ENCODE peak calls at places on chromosomes 7 and 10, in five cellular contexts. N is endodermal cell, E is stomach, L is colonic mucosa, R is cardiac muscle cell. M is an unnamed sample.

GRCh38 chr10:91800192-91800591 is 2.0 kb downstream of the TNKS2 start:
- DNase-seq in N (no peak), E (no peak), L (no peak), R (no peak), M (no peak)

GRCh38 chr7:94633025-94633341 is 22.9 kb downstream of the SGCE start:
- DNase-seq in N (no peak), E (no peak), L (no peak), R (no peak), M (no peak)

GRCh38 chr7:6379881-6380280 is 67.9 kb downstream of the DAGLB start:
- DNase-seq in N (no peak), E (no peak), L (no peak), R (no peak), M (no peak)

GRCh38 chr7:5214641-5215040 is 24.6 kb downstream of the WIPI2 start:
- DNase-seq in N (no peak), E (no peak), L (no peak), R (no peak), M (no peak)

GRCh38 chr7:44193011-44193802 is 4.0 kb upstream of the GCK start:
- DNase-seq in N (no peak), E (no peak), L (no peak), R (no peak), M (no peak)

GRCh38 chr10:49620286-49620810 is 6.5 kb downstream of the CHAT start:
- DNase-seq in N (peak; percentile 32), E (no peak), L (no peak), R (no peak), M (no peak)

GRCh38 chr7:35781200-35781701 is 19.6 kb upstream of the SEPTIN7 start:
- DNase-seq in N (no peak), E (no peak), L (no peak), R (peak; percentile 91), M (no peak)

GRCh38 chr10:75261813-75262725 is 26.3 kb upstream of the COMTD1 start:
- DNase-seq in N (no peak), E (no peak), L (peak; percentile 48), R (no peak), M (no peak)

GRCh38 chr10:5890519-5890878 is 456 bp downstream of the FBH1 start:
- DNase-seq in N (peak; percentile 67), E (no peak), L (peak; percentile 41), R (peak; percentile 18), M (no peak)

GRCh38 chr10:101617824-101618568 is 29.9 kb downstream of the DPCD start:
- DNase-seq in N (no peak), E (no peak), L (no peak), R (no peak), M (no peak)

DNA sequence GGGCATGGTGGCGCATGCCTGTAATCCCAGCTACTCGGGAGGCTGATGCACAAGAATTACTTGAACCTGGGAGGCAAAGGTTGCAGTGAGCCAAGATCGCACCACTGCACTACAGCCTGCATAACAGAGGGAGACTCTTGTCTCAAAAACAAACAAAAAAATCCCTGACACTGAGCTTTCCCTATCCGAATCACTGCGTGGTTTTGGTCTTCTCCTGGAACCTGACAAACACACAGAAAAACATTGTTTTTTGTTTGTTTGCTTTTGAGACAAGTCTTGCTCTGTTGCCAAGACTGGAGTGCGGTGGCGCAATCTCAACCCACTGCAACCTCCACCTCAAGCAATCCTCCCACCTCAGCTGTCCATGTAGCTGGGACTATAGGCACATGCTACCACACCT is 50.4 kb upstream of the PTPRN2 start:
- DNase-seq in N (no peak), E (no peak), L (no peak), R (peak; percentile 30), M (no peak)
- H3K36me3 ChIP-seq in N (peaks cover 42% of the 10 kb centered on the region), E (peaks cover 9% of the 10 kb centered on the region), L (no peaks in the 10 kb centered on the region), R (no peaks in the 10 kb centered on the region), M (no peaks in the 10 kb centered on the region)

GRCh38 chr7:27116019-27116411 is 13.5 kb upstream of the HOXA2 start:
- DNase-seq in N (no peak), E (no peak), L (peak; percentile 35), R (no peak), M (no peak)
- H3K4me1 ChIP-seq in N (no peaks in the 10 kb centered on the region), E (peaks cover 11% of the 10 kb centered on the region), L (peaks cover 17% of the 10 kb centered on the region), R (peaks cover 7% of the 10 kb centered on the region), M (peaks cover 10% of the 10 kb centered on the region)

GRCh38 chr7:84422790-84423189 is 228.2 kb upstream of the SEMA3A start:
- DNase-seq in N (no peak), E (no peak), L (no peak), R (no peak), M (no peak)
- H3K36me3 ChIP-seq in N (no peaks in the 10 kb centered on the region), E (no peaks in the 10 kb centered on the region), L (no peaks in the 10 kb centered on the region), R (no peaks in the 10 kb centered on the region), M (no peaks in the 10 kb centered on the region)

GRCh38 chr10:15704581-15704968 is 15.1 kb downstream of the ITGA8 start:
- DNase-seq in N (no peak), E (no peak), L (no peak), R (no peak), M (no peak)

GRCh38 chr10:15703167-15703880 is 16.4 kb downstream of the ITGA8 start:
- DNase-seq in N (no peak), E (no peak), L (no peak), R (peak; percentile 17), M (no peak)

GRCh38 chr10:15700078-15700477 is 19.6 kb downstream of the ITGA8 start:
- DNase-seq in N (no peak), E (no peak), L (no peak), R (no peak), M (no peak)

GRCh38 chr10:15705298-15705697 is 14.4 kb downstream of the ITGA8 start:
- DNase-seq in N (no peak), E (no peak), L (no peak), R (no peak), M (no peak)

DNA sequence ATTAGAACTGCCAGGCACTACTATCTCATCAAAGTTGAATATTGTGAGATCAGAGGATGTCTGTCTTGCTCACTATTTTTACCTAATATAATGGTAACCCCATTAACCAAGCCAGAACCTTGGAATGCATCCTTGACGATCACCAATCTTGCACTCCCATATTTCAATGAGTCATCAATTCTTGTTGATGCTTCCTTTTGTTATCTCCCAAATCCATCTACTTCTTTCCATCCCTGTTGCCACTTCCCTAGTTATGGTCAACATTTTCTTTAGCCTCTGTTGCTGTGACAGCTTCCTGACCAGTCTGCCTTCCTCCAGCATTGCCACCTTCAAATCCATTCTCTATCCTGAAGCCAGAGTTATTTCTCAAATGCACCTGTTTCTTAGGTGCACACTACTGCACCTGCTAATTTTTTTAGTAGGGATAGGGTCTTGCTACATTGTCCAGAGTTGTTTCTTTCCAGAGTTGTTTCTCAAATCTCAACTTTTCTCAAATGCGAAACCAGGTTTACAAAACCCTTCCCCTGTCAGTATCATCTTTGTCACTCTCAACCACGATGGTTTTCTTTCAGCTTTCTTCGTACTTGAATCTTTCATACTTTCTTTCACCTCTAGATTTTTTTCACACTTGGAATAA is 15.7 kb downstream of the ITGA8 start:
- DNase-seq in N (no peak), E (no peak), L (no peak), R (no peak), M (no peak)
- H3K4me1 ChIP-seq in N (no peaks in the 10 kb centered on the region), E (no peaks in the 10 kb centered on the region), L (no peaks in the 10 kb centered on the region), R (no peaks in the 10 kb centered on the region), M (peaks cover 28% of the 10 kb centered on the region)

GRCh38 chr10:30775779-30776591 is 146.4 kb upstream of the LYZL2 start:
- DNase-seq in N (no peak), E (no peak), L (no peak), R (peak; percentile 81), M (no peak)

GRCh38 chr10:30781571-30782542 is 152.3 kb upstream of the LYZL2 start:
- DNase-seq in N (peak; percentile 50), E (no peak), L (no peak), R (no peak), M (no peak)

GRCh38 chr10:30774281-30774680 is 144.7 kb upstream of the LYZL2 start:
- DNase-seq in N (no peak), E (no peak), L (no peak), R (no peak), M (no peak)

GRCh38 chr10:30782543-30783461 is 153.2 kb upstream of the LYZL2 start:
- DNase-seq in N (peak; percentile 47), E (no peak), L (no peak), R (peak; percentile 35), M (no peak)

DNA sequence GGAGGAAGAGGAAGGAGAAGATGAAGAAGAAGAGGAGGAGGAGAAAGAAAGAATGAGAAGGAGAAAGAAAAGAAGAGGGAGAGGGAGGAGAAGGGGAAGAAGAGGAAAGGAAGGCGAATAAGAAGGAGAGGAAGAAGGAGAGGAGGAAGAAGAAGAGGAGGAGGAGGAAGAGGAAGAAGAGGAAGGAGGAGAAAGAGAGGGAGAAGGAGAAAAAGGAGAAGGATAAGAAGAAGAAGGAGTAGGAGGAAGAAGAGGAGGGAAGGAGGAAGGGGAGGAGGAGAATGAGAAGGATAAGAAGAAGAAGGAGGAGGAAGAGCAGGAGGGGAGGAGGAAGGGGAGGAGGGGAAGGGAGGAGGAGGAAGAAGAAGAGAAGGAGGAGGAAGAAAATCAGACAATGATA is 149.2 kb upstream of the LYZL2 start:
- DNase-seq in N (no peak), E (no peak), L (no peak), R (no peak), M (no peak)
- H3K36me3 ChIP-seq in N (no peaks in the 10 kb centered on the region), E (no peaks in the 10 kb centered on the region), L (no peaks in the 10 kb centered on the region), R (no peaks in the 10 kb centered on the region), M (no peaks in the 10 kb centered on the region)

GRCh38 chr10:124063736-124064135 is 29.7 kb downstream of the CHST15 start:
- DNase-seq in N (no peak), E (no peak), L (no peak), R (peak; percentile 86), M (no peak)
- H3K4me1 ChIP-seq in N (peaks cover 3% of the 10 kb centered on the region), E (peaks cover 30% of the 10 kb centered on the region), L (peaks cover 3% of the 10 kb centered on the region), R (no peaks in the 10 kb centered on the region), M (peaks cover 34% of the 10 kb centered on the region)